ENCODE peak calls at places on chromosome 15, in four cellular contexts. U is HFFc6, T is GM12891, I is iPS-NIHi11. A is an unnamed sample.
A peak's percentile ranks its signal among the peaks of the same experiment; 100 is the strongest.

GRCh38 chr15:100261302-100262240 is 80.2 kb downstream of the ADAMTS17 start:
- DNase-seq in U (no peak), T (no peak), I (no peak), A (no peak)

GRCh38 chr15:63985221-63986184 is 60.8 kb downstream of the DAPK2 start:
- DNase-seq in U (no peak), T (no peak), I (no peak), A (no peak)

GRCh38 chr15:58165661-58166060 is 27.5 kb downstream of the AQP9 start:
- DNase-seq in U (no peak), T (no peak), I (no peak), A (no peak)

GRCh38 chr15:31004220-31004733 is 12.8 kb upstream of the MTMR10 start:
- DNase-seq in U (no peak), T (peak; percentile 23), I (peak; percentile 52), A (no peak)

GRCh38 chr15:74723754-74724334 is 1.5 kb downstream of the CYP1A1 start:
- DNase-seq in U (peak; percentile 8), T (peak; percentile 48), I (peak; percentile 85), A (peak; percentile 67)

GRCh38 chr15:81064253-81064652 is 63.5 kb downstream of the TLNRD1 start:
- DNase-seq in U (no peak), T (no peak), I (no peak), A (no peak)

GRCh38 chr15:29857196-29857595 is 34.9 kb upstream of the TJP1 start:
- DNase-seq in U (no peak), T (no peak), I (no peak), A (peak; percentile 17)

GRCh38 chr15:40600956-40601355 is 6.9 kb downstream of the KNL1 start:
- DNase-seq in U (no peak), T (no peak), I (no peak), A (no peak)

GRCh38 chr15:69829974-69830373 is 267.7 kb downstream of the TLE3 start:
- DNase-seq in U (no peak), T (no peak), I (no peak), A (no peak)

GRCh38 chr15:59538494-59538893 is 73.1 kb upstream of the GCNT3 start:
- DNase-seq in U (no peak), T (no peak), I (no peak), A (no peak)

GRCh38 chr15:44489464-44489863 is 47.5 kb upstream of the EIF3J start:
- DNase-seq in U (peak; percentile 79), T (no peak), I (no peak), A (no peak)

GRCh38 chr15:88627463-88627862 is 6.3 kb downstream of the AEN start:
- DNase-seq in U (no peak), T (no peak), I (no peak), A (no peak)

GRCh38 chr15:44468713-44469385 is 41.4 kb downstream of the CTDSPL2 start:
- DNase-seq in U (peak; percentile 70), T (no peak), I (no peak), A (no peak)

GRCh38 chr15:97900006-97900405 is 60.5 kb upstream of the ARRDC4 start:
- DNase-seq in U (no peak), T (no peak), I (no peak), A (no peak)

GRCh38 chr15:62324382-62324781 is 159.3 kb upstream of the C2CD4B start:
- DNase-seq in U (peak; percentile 25), T (no peak), I (no peak), A (no peak)

GRCh38 chr15:34772312-34772711 is 17.5 kb upstream of the GJD2 start:
- DNase-seq in U (no peak), T (no peak), I (no peak), A (no peak)

GRCh38 chr15:65426216-65426853 is 3.6 kb upstream of the IGDCC4 start:
- DNase-seq in U (no peak), T (no peak), I (no peak), A (no peak)

GRCh38 chr15:75167588-75168076 is 34.0 kb upstream of the C15orf39 start:
- DNase-seq in U (peak; percentile 32), T (no peak), I (no peak), A (no peak)

GRCh38 chr15:79430901-79431635 is 1.1 kb upstream of the MINAR1 start:
- DNase-seq in U (no peak), T (no peak), I (no peak), A (no peak)

GRCh38 chr15:49646891-49647290 is 26.0 kb downstream of the DTWD1 start:
- DNase-seq in U (no peak), T (no peak), I (no peak), A (no peak)

GRCh38 chr15:48800811-48801460 is 9.9 kb downstream of the CEP152 start:
- DNase-seq in U (peak; percentile 24), T (no peak), I (no peak), A (no peak)

GRCh38 chr15:84725001-84725491 is 9.1 kb upstream of the SEC11A start:
- DNase-seq in U (peak; percentile 16), T (no peak), I (no peak), A (no peak)

GRCh38 chr15:93826798-93827197 is 404.6 kb upstream of the MCTP2 start:
- DNase-seq in U (no peak), T (no peak), I (no peak), A (no peak)

GRCh38 chr15:69467636-69468035 is 15.0 kb downstream of the RPLP1 start:
- DNase-seq in U (no peak), T (no peak), I (no peak), A (no peak)

GRCh38 chr15:59290311-59291213 is 82.1 kb downstream of the MYO1E start:
- DNase-seq in U (no peak), T (no peak), I (no peak), A (no peak)

GRCh38 chr15:39629376-39629775 is 48.5 kb downstream of the THBS1 start:
- DNase-seq in U (no peak), T (no peak), I (no peak), A (no peak)

GRCh38 chr15:33119263-33119662 is 75.3 kb downstream of the FMN1 start:
- DNase-seq in U (no peak), T (no peak), I (no peak), A (no peak)

GRCh38 chr15:63601026-63601726 is 4.0 kb downstream of the FBXL22 start:
- DNase-seq in U (peak; percentile 19), T (peak; percentile 37), I (peak; percentile 53), A (no peak)

GRCh38 chr15:82021992-82022391 is 23.8 kb downstream of the MEX3B start:
- DNase-seq in U (no peak), T (no peak), I (no peak), A (no peak)

GRCh38 chr15:76342046-76342381 is 5.4 kb downstream of the ISL2 start:
- DNase-seq in U (no peak), T (no peak), I (no peak), A (no peak)

GRCh38 chr15:28049594-28049993 is 49.5 kb downstream of the OCA2 start:
- DNase-seq in U (no peak), T (no peak), I (no peak), A (no peak)

GRCh38 chr15:101042320-101042719 is 123.2 kb downstream of the LRRK1 start:
- DNase-seq in U (no peak), T (no peak), I (no peak), A (no peak)

GRCh38 chr15:80182611-80183210 is 29.9 kb downstream of the FAH start:
- DNase-seq in U (peak; percentile 61), T (no peak), I (no peak), A (no peak)

GRCh38 chr15:100109486-100110035 is 232.2 kb downstream of the ADAMTS17 start:
- DNase-seq in U (no peak), T (no peak), I (no peak), A (no peak)

A was measured in iPS DF 19.7.